ENCODE peak calls at places on chromosomes 7 and 10, in four cellular contexts. B is CD4-positive, alpha-beta memory T cell; P is neuronal stem cell; L is MM.1S. N is an unnamed sample. For H3K9me3 and H3K27me3, the result is how much of the 10 kb centered on the place peaks cover.

GRCh38 chr7:27141138-27141537 is 2.3 kb downstream of the HOXA5 start:
- DNase-seq in B (no peak), P (no peak), L (no peak), N (no peak)

GRCh38 chr7:132516042-132516840 is 60.0 kb downstream of the PLXNA4 start:
- DNase-seq in B (no peak), P (no peak), L (no peak), N (no peak)

GRCh38 chr10:12728569-12728968 is 272.9 kb downstream of the CCDC3 start:
- DNase-seq in B (no peak), P (no peak), L (no peak), N (peak)

GRCh38 chr7:45663965-45664623 is 89.9 kb downstream of the ADCY1 start:
- DNase-seq in B (no peak), P (no peak), L (no peak), N (no peak)

GRCh38 chr7:94649313-94649924 is 6.5 kb downstream of the SGCE start:
- DNase-seq in B (no peak), P (no peak), L (no peak), N (no peak)

GRCh38 chr7:98826811-98827231 is 43.0 kb downstream of the TMEM130 start:
- DNase-seq in B (no peak), P (no peak), L (peak), N (peak)

GRCh38 chr7:2120841-2121830 is 111.6 kb downstream of the MAD1L1 start:
- DNase-seq in B (no peak), P (no peak), L (no peak), N (no peak)

GRCh38 chr10:69574571-69574978 is 1.4 kb upstream of the NEUROG3 start:
- DNase-seq in B (no peak), P (no peak), L (no peak), N (peak)

GRCh38 chr10:35726850-35727249 is 84.8 kb upstream of the FZD8 start:
- DNase-seq in B (no peak), P (no peak), L (no peak), N (no peak)

GRCh38 chr10:83553366-83553765 is 585.9 kb upstream of the GHITM start:
- DNase-seq in B (no peak), P (no peak), L (no peak), N (no peak)

GRCh38 chr7:155228459-155228845 is 69.2 kb upstream of the INSIG1 start:
- DNase-seq in B (no peak), P (no peak), L (no peak), N (no peak)

GRCh38 chr7:128836729-128837348 is 6.6 kb downstream of the FLNC start:
- DNase-seq in B (no peak), P (no peak), L (no peak), N (no peak)

GRCh38 chr7:97845622-97846203 is 26.5 kb downstream of the ASNS start:
- DNase-seq in B (peak), P (peak), L (peak), N (no peak)

GRCh38 chr10:14265709-14266108 is 65.0 kb downstream of the FRMD4A start:
- DNase-seq in B (no peak), P (no peak), L (no peak), N (no peak)

GRCh38 chr7:83614112-83614511 is 34.8 kb downstream of the SEMA3E start:
- DNase-seq in B (no peak), P (no peak), L (no peak), N (no peak)

GRCh38 chr7:49522111-49522510 is 251.3 kb upstream of the VWC2 start:
- DNase-seq in B (no peak), P (no peak), L (no peak), N (no peak)

GRCh38 chr7:19101911-19102310 is 15.5 kb downstream of the TWIST1 start:
- DNase-seq in B (no peak), P (no peak), L (no peak), N (no peak)

GRCh38 chr7:137081694-137082093 is 213.2 kb downstream of the CHRM2 start:
- DNase-seq in B (no peak), P (no peak), L (no peak), N (peak)

GRCh38 chr10:114084225-114084624 is 40.6 kb downstream of the ADRB1 start:
- DNase-seq in B (no peak), P (no peak), L (no peak), N (no peak)

GRCh38 chr10:46266506-46266985 is 20.3 kb upstream of the ANTXRL start:
- DNase-seq in B (no peak), P (no peak), L (no peak), N (peak)

GRCh38 chr7:64373017-64373416 is 59.3 kb downstream of the ZNF736 start:
- DNase-seq in B (no peak), P (no peak), L (no peak), N (no peak)
- H3K9me3 ChIP-seq in B (under half), P (under half), L (under half), N (under half)

GRCh38 chr7:42090806-42091205 is 146.2 kb downstream of the GLI3 start:
- DNase-seq in B (no peak), P (no peak), L (no peak), N (no peak)

GRCh38 chr7:42093361-42093905 is 143.6 kb downstream of the GLI3 start:
- DNase-seq in B (no peak), P (no peak), L (no peak), N (no peak)

GRCh38 chr7:42087616-42088015 is 149.4 kb downstream of the GLI3 start:
- DNase-seq in B (no peak), P (no peak), L (no peak), N (no peak)

GRCh38 chr7:42091461-42092229 is 145.4 kb downstream of the GLI3 start:
- DNase-seq in B (no peak), P (no peak), L (no peak), N (peak)

DNA sequence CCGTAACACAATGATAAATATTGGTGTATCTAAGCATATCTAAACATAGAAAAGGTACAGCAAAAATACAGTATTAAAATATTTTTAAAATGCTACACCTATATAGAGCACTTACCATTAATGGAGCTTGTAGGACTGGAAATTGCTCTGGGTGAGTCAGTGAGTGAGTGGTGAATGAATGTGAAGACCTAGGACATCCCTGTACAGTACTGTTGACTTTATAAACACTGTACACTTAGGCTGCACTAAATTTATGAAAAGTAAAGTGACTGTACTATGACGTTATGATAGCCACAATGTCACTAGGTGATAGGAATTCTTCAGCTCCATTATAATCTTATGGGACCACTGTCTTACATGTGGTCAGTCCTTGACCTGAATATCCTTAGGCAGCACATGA is 147.0 kb downstream of the GLI3 start:
- DNase-seq in B (no peak), P (no peak), L (no peak), N (no peak)
- H3K4me3 ChIP-seq in B (no peak), P (no peak), L (no peak), N (no peak)

GRCh38 chr7:10644849-10645248 is 328.8 kb upstream of the PHF14 start:
- DNase-seq in B (no peak), P (no peak), L (no peak), N (no peak)

GRCh38 chr7:10637991-10638390 is 335.7 kb upstream of the PHF14 start:
- DNase-seq in B (no peak), P (no peak), L (no peak), N (no peak)

GRCh38 chr7:10646249-10646648 is 327.4 kb upstream of the PHF14 start:
- DNase-seq in B (no peak), P (no peak), L (no peak), N (no peak)

GRCh38 chr7:10648289-10648688 is 325.4 kb upstream of the PHF14 start:
- DNase-seq in B (no peak), P (no peak), L (no peak), N (no peak)

DNA sequence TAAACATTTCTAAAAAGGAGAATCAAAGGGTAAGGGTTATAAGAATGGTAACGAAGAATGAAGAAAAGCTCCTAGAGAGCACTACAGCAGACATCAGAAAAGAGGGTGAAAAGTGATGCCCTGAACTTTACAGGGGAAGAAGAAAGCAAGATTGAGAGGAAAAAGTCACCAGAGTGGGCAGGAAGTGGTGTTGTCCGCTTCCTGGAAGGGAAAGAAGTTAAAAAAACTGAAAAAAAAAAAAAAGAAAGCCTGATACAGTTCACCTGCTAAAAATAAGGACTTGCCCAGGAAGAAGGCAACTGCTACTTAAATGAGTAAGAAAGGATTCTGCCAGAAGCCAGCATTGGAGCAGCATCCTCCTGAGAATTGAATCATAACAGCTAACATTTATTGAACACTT is 330.1 kb upstream of the PHF14 start:
- DNase-seq in B (no peak), P (no peak), L (no peak), N (no peak)
- H3K27me3 ChIP-seq in B (under half), P (under half), L (under half), N (under half)

GRCh38 chr10:95330966-95331453 is 40.2 kb upstream of the PDLIM1 start:
- DNase-seq in B (no peak), P (no peak), L (no peak), N (no peak)
- H3K9me3 ChIP-seq in B (under half), P (under half), L (under half), N (under half)

GRCh38 chr7:55019691-55020480 is 1.1 kb downstream of the EGFR start:
- DNase-seq in B (no peak), P (peak), L (no peak), N (peak)

GRCh38 chr7:55020481-55020871 is 1.7 kb downstream of the EGFR start:
- DNase-seq in B (no peak), P (no peak), L (no peak), N (no peak)

GRCh38 chr7:55021951-55022617 is 3.3 kb downstream of the EGFR start:
- DNase-seq in B (no peak), P (no peak), L (no peak), N (no peak)

GRCh38 chr7:55022618-55022985 is 3.8 kb downstream of the EGFR start:
- DNase-seq in B (no peak), P (no peak), L (no peak), N (no peak)

GRCh38 chr7:55021053-55021452 is 2.2 kb downstream of the EGFR start:
- DNase-seq in B (no peak), P (no peak), L (no peak), N (no peak)
- H3K4me3 ChIP-seq in B (no peak), P (no peak), L (no peak), N (no peak)

DNA sequence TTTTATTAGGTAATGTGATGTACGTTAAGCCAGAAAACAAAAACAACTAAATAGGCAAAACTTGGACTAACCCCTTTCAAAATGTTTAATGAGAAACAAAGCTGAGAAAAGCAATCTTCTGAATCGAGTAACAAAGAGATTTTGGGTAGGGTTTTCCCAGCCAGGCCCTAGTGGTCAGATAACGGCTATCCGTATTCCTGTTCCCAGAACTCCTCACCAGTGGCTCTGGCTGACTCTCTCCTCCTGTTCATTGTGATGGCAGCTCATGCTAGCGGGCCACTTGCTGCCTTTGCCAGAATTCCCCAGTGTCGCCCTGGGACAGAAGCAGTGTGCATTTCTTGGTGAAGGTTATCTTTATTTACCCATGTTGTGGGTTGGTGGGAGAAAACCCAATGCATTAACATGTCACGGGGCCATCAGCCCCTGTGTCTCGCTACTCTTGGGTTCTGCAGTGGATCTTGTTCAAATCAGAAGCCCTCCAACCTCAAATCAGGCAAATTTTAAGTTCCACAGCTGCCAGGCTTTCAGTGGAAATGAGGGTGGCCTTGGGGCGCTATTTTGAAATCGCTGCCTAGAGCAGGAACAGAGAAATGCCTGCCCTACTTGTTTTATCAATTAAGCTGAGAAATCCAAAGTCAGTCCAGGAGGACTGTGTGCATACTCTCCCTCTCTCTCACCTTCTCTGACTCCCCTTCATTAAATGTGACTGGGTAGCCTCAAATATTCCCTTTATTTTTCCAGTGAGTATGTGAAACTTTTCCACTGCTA is 164.5 kb upstream of the NPVF start:
- DNase-seq in B (no peak), P (no peak), L (no peak), N (no peak)
- H3K27me3 ChIP-seq in B (under half), P (under half), L (under half), N (under half)

DNA sequence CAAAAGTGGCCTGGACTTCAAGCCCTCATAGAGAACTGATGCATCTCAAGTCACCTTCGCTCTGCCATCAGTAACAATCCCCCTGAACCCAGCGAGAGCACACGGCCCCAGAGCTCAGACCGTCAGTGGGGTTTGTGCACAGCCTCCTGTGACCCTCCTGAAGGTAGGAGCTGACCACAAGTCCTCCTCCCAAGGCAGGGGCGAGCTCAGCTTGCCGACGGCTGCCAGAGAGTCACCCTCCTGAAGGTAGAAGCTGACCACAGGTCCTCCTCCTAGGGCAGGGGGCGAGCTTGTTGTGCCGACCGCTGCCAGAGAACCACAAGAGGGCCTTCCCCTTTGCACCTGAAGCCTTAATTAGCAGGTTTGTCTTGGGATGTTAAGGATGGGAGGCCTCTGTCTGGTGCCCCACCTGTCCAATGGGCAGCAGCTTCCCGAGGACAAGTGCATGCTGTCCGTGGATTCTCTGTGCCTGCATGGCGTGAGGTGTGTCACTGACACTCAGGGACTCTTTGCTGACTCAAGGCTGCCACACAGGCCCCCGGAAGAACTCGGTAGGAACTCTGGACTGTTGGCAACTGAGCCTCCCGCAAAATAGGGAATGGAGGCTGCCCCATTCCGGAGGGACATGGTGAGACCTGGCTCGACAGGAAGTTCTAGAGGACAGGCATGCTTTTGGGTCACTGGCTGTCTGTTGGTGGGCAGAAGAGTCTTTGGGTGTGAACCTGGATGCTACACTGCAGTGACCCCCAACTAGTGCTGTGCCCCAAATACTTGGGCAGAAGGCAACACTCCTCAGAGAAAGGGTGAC is 487.4 kb downstream of the DNAJB6 start:
- DNase-seq in B (no peak), P (no peak), L (no peak), N (no peak)
- H3K9me3 ChIP-seq in B (under half), P (under half), L (under half), N (under half)